ENCODE peak calls at places on chromosomes 12 and 14, in seven cellular contexts. K is trophoblast cell, V is mesendoderm, W is mesenchymal stem cell, Q is neuronal stem cell, O is IMR-90, A is H1. J is an unnamed sample.

GRCh38 chr12:122963928-122964240 is 2.4 kb downstream of the ABCB9 start:
- DNase-seq in K (no peak), V (no peak), O (peak), A (no peak), Q (no peak), W (no peak), J (peak)

GRCh38 chr12:104569348-104570173 is 112.8 kb downstream of the CHST11 start:
- DNase-seq in W (no peak), Q (no peak), K (peak), V (no peak), O (no peak), A (no peak), J (no peak)

GRCh38 chr14:76256545-76256944 is 104.8 kb downstream of the GPATCH2L start:
- DNase-seq in A (no peak), O (no peak), V (no peak), K (no peak), W (no peak), Q (no peak), J (no peak)

GRCh38 chr12:42935756-42936155 is 346.2 kb upstream of the PRICKLE1 start:
- DNase-seq in O (peak), K (no peak), V (no peak), W (peak), A (no peak), Q (no peak), J (no peak)

GRCh38 chr12:92055877-92056276 is 89.8 kb downstream of the BTG1 start:
- DNase-seq in O (no peak), K (no peak), A (no peak), Q (no peak), V (no peak), W (no peak), J (no peak)

GRCh38 chr14:70780396-70781075 is 28.8 kb downstream of the MAP3K9 start:
- DNase-seq in A (no peak), V (no peak), O (no peak), K (no peak), W (no peak), Q (no peak), J (no peak)

GRCh38 chr14:105348945-105349699 is 34.6 kb downstream of the PACS2 start:
- DNase-seq in A (no peak), V (no peak), Q (no peak), K (no peak), O (no peak), W (no peak), J (no peak)

GRCh38 chr12:6548556-6549378 is 7.1 kb downstream of the IFFO1 start:
- DNase-seq in Q (no peak), V (no peak), K (no peak), A (no peak), O (peak), W (peak), J (no peak)

GRCh38 chr12:13238204-13238603 is 41.7 kb downstream of the EMP1 start:
- DNase-seq in A (no peak), Q (no peak), K (no peak), V (no peak), O (no peak), W (no peak), J (no peak)

GRCh38 chr14:88289214-88289613 is 33.9 kb downstream of the KCNK10 start:
- DNase-seq in Q (no peak), W (no peak), O (peak), A (no peak), V (peak), K (peak), J (no peak)

GRCh38 chr12:31246470-31246850 is 79.5 kb downstream of the SINHCAF start:
- DNase-seq in K (peak), O (no peak), A (no peak), V (no peak), Q (no peak), W (no peak), J (no peak)

GRCh38 chr14:22561661-22562579 is 27.1 kb downstream of the DAD1 start:
- DNase-seq in A (no peak), Q (no peak), O (no peak), W (no peak), V (peak), K (no peak), J (no peak)

GRCh38 chr12:41514907-41515306 is 326.8 kb downstream of the PDZRN4 start:
- DNase-seq in V (peak), O (no peak), Q (no peak), A (no peak), W (no peak), K (no peak), J (no peak)

GRCh38 chr12:23950011-23950774 is 723 bp upstream of the SOX5 start:
- DNase-seq in Q (peak), W (peak), O (peak), K (no peak), V (peak), A (no peak), J (peak)

GRCh38 chr12:27967551-27968054 is 4.9 kb downstream of the PTHLH start:
- DNase-seq in Q (no peak), V (no peak), W (no peak), K (no peak), A (no peak), O (peak), J (no peak)

GRCh38 chr14:72462041-72462440 is 431.9 kb downstream of the DPF3 start:
- DNase-seq in V (no peak), O (no peak), Q (no peak), A (no peak), W (no peak), K (peak), J (no peak)

GRCh38 chr14:43410631-43411030 is 1096.5 kb downstream of the FSCB start:
- DNase-seq in K (no peak), V (peak), W (no peak), O (no peak), A (no peak), Q (no peak), J (peak)

GRCh38 chr14:84128025-84128424 is 1401.9 kb upstream of the FLRT2 start:
- DNase-seq in A (no peak), V (no peak), Q (no peak), O (peak), W (no peak), K (no peak), J (no peak)

GRCh38 chr14:71004481-71004880 is 97.2 kb downstream of the PCNX1 start:
- DNase-seq in V (no peak), K (no peak), W (no peak), Q (no peak), A (no peak), O (peak), J (no peak)

GRCh38 chr14:24411468-24412454 is 13.0 kb downstream of the NYNRIN start:
- DNase-seq in Q (peak), V (peak), O (peak), A (no peak), K (peak), W (peak), J (peak)

GRCh38 chr12:16350682-16351081 is 3.2 kb downstream of the MGST1 start:
- DNase-seq in V (peak), Q (peak), O (peak), K (peak), W (peak), A (no peak), J (no peak)

GRCh38 chr12:54359762-54360351 is 4.4 kb downstream of the GPR84 start:
- DNase-seq in O (no peak), V (no peak), K (no peak), Q (no peak), A (no peak), W (no peak), J (no peak)

GRCh38 chr12:54364413-54364812 is at the start of gene GPR84:
- DNase-seq in O (no peak), W (no peak), A (no peak), Q (no peak), V (no peak), K (no peak), J (no peak)

GRCh38 chr12:54363610-54364009 is 676 bp downstream of the GPR84 start:
- DNase-seq in O (no peak), A (no peak), W (no peak), K (no peak), V (no peak), Q (no peak), J (no peak)

GRCh38 chr12:54360717-54361456 is 3.4 kb downstream of the GPR84 start:
- DNase-seq in O (peak), Q (peak), W (peak), V (peak), A (peak), K (peak), J (peak)

GRCh38 chr12:54363047-54363446 is 1.2 kb downstream of the GPR84 start:
- DNase-seq in W (no peak), K (no peak), O (no peak), V (no peak), A (no peak), Q (no peak), J (no peak)
- H3K18ac ChIP-seq in W (no peak), K (no peak), O (no peak), V (no peak), A (no peak), Q (no peak), J (no peak)

DNA sequence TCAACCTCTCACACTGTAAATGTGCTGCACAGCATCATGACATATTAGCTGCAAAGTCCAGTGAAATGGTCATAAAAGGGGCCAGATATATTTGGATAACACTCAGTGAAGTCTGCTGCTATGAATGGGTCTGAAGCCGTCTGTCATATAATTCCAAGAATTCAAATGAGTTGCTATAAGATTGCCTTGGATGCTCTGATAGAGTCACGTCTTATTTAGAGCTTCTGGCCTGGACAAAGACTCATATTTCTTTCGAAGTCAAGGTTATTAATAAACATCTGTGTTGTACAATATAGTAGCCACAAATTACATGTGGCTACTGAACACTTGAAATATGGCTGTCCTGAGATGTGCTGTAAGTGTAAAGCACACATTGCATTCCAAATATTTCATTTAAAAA is 54.4 kb upstream of the OVCH1 start:
- DNase-seq in V (no peak), K (no peak), W (no peak), O (no peak), A (no peak), Q (no peak), J (no peak)
- H3K18ac ChIP-seq in V (no peak), K (no peak), W (no peak), O (no peak), A (no peak), Q (no peak), J (no peak)

GRCh38 chr12:19671695-19672094 is 232.4 kb downstream of the AEBP2 start:
- DNase-seq in A (no peak), O (peak), Q (no peak), V (no peak), K (no peak), W (no peak), J (no peak)

GRCh38 chr12:19669793-19670192 is 230.5 kb downstream of the AEBP2 start:
- DNase-seq in W (no peak), A (no peak), Q (no peak), K (no peak), O (no peak), V (no peak), J (no peak)

GRCh38 chr12:19665105-19665900 is 226.0 kb downstream of the AEBP2 start:
- DNase-seq in O (no peak), V (peak), W (no peak), K (no peak), A (no peak), Q (no peak), J (no peak)

DNA sequence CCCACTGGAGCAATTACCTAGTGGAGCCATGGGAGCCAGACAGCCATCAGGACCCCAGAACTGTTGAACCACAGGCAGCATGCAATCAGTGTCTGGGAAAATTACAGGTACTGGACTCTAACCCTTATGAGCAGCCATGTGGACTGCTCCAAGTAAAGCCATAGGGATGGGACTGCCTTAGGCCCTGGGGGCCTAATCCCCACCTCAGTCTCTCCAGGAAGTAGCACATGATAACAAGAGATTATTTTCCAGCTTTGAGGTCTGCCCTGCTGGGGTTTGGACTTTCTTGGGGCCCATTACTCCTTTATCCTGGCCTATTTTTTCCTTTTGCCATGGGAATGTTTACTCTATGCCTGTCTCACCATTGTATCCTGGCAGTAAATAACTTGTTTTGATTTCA is 226.8 kb downstream of the AEBP2 start:
- DNase-seq in A (no peak), W (no peak), V (peak), Q (no peak), K (no peak), O (no peak), J (no peak)
- H3K18ac ChIP-seq in A (no peak), W (no peak), V (no peak), Q (no peak), K (no peak), O (peak), J (no peak)

DNA sequence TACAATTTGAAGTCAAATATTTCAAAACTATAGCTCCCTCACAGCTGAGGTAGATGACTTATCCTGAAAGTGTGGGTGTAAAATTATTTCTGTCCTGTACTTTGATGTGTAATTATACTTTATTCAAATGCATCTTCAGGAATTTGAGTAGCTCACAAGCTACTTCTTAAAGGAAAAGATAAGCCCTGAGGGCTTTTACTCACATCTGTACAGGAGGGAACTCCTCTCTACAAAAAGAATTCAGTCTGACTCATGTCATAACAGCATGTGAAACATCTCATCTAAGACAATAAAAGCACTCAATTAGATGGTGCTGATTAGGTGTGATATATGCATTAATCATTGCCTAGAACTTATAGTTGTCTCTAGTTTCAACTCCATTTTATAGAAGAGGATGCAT is 452.0 kb downstream of the PRKD1 start:
- DNase-seq in O (no peak), Q (no peak), W (no peak), K (no peak), V (no peak), A (no peak), J (no peak)
- H3K18ac ChIP-seq in O (no peak), Q (no peak), W (no peak), K (no peak), V (no peak), A (no peak), J (no peak)

DNA sequence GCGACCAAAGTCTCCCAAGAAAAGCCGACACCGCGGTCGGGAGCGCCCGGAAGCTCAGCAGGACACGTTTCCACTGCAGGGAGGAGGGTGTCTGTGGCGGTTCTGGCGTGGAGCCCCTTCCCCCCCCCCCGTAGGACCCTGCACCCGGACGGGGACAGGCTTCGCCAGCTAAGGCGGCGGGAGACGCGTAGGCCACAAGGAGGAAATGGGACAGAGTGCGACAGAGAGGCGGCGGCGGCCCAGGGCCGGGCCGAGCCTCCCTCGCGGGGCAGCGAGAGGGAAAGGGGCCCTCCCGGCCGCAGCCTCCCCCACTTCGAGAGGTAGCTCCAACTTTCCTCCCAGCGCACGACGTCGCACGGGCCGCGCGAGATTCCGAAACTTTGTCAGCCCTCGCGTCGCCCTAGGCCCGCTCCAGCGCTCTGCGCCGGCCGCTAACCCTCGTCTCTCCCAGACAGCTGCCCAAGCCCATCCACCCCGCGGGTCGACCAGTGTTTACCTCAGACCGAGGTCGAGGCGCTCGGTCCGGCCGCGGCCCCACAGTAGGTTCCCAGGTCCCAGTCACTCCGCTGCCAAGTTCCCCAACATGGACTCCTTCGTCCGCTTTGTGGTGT is 412 bp downstream of the SCAF11 start:
- DNase-seq in A (no peak), O (peak), V (peak), W (peak), K (peak), Q (peak), J (peak)
- H3K18ac ChIP-seq in A (peak), O (peak), V (peak), W (peak), K (peak), Q (peak), J (peak)

GRCh38 chr14:104244221-104245011 is 106.0 kb downstream of the KIF26A start:
- DNase-seq in K (no peak), Q (no peak), W (no peak), V (no peak), A (no peak), O (no peak), J (peak)

GRCh38 chr14:104245723-104246122 is 107.3 kb downstream of the KIF26A start:
- DNase-seq in W (no peak), Q (no peak), O (no peak), K (no peak), V (no peak), A (no peak), J (no peak)

GRCh38 chr14:104240426-104241157 is 102.2 kb downstream of the KIF26A start:
- DNase-seq in W (no peak), O (no peak), K (no peak), V (peak), A (no peak), Q (no peak), J (peak)

GRCh38 chr14:104245075-104245474 is 106.7 kb downstream of the KIF26A start:
- DNase-seq in V (no peak), A (no peak), K (no peak), Q (no peak), W (no peak), O (no peak), J (peak)

GRCh38 chr14:104243200-104243599 is 104.8 kb downstream of the KIF26A start:
- DNase-seq in V (no peak), Q (no peak), W (no peak), A (no peak), K (no peak), O (no peak), J (no peak)
- H3K18ac ChIP-seq in V (no peak), Q (no peak), W (no peak), A (no peak), K (no peak), O (no peak), J (no peak)

DNA sequence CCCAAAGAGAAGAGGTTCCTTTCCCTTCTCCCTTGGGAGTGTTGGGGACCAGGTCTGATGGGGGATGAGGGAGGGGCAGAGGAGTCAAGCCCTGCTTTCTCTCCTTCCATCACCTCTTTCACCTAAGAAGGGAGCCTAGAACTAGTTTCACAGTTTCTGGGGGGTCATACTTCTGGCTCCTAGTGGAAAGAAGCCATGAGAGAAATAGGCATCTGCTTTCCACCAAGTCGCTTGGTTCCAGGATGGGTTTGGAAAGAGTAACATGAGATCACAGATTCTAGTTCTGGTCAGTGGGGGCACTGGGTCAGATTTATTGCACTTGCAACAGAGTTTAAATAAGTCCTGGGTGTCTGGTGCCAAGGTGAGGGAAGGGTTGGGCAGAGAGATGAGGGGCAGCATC is 10.5 kb upstream of the ZNF385A start:
- DNase-seq in A (no peak), Q (no peak), O (no peak), K (no peak), V (no peak), W (no peak), J (no peak)
- H3K18ac ChIP-seq in A (no peak), Q (no peak), O (no peak), K (no peak), V (no peak), W (no peak), J (no peak)

GRCh38 chr14:56979961-56980360 is 169.7 kb upstream of the OTX2 start:
- DNase-seq in K (no peak), V (no peak), W (no peak), Q (no peak), O (no peak), A (no peak), J (no peak)

GRCh38 chr14:56976211-56976610 is 165.9 kb upstream of the OTX2 start:
- DNase-seq in O (no peak), W (no peak), A (no peak), V (no peak), K (no peak), Q (no peak), J (no peak)

GRCh38 chr14:56972948-56973347 is 162.7 kb upstream of the OTX2 start:
- DNase-seq in W (no peak), K (no peak), O (no peak), Q (no peak), A (no peak), V (no peak), J (no peak)

GRCh38 chr14:56975521-56975920 is 165.2 kb upstream of the OTX2 start:
- DNase-seq in K (no peak), A (no peak), W (no peak), O (no peak), Q (no peak), V (no peak), J (no peak)
- H3K18ac ChIP-seq in K (no peak), A (no peak), W (no peak), O (no peak), Q (no peak), V (no peak), J (no peak)

GRCh38 chr12:131174901-131175300 is 221.2 kb downstream of the ADGRD1 start:
- DNase-seq in A (no peak), Q (no peak), V (no peak), K (no peak), W (no peak), O (no peak), J (no peak)

GRCh38 chr12:131167334-131167733 is 213.6 kb downstream of the ADGRD1 start:
- DNase-seq in O (no peak), K (no peak), W (no peak), A (no peak), Q (no peak), V (no peak), J (no peak)

GRCh38 chr12:131176926-131177325 is 223.2 kb downstream of the ADGRD1 start:
- DNase-seq in Q (no peak), O (no peak), W (no peak), A (no peak), K (no peak), V (no peak), J (no peak)

GRCh38 chr12:131176266-131176665 is 222.6 kb downstream of the ADGRD1 start:
- DNase-seq in A (no peak), K (no peak), V (no peak), Q (no peak), W (no peak), O (no peak), J (no peak)

GRCh38 chr12:131171029-131171428 is 217.3 kb downstream of the ADGRD1 start:
- DNase-seq in W (no peak), K (peak), Q (no peak), O (no peak), V (no peak), A (no peak), J (no peak)
- H3K18ac ChIP-seq in W (no peak), K (no peak), Q (no peak), O (no peak), V (no peak), A (no peak), J (no peak)

J was measured in H9.